ENCODE peak calls at places on chromosomes 13 and 19, in five cellular contexts. E, D, M, V and I are unnamed samples.

GRCh38 chr13:59247166-59247565 is 916.6 kb downstream of the DIAPH3 start:
- DNase-seq in E (no peak), D (no peak), M (no peak), V (no peak), I (no peak)

GRCh38 chr19:750640-751423 is at the start of gene MISP:
- DNase-seq in E (no peak), D (no peak), M (no peak), V (no peak), I (no peak)

GRCh38 chr13:51148223-51148951 is 37.3 kb upstream of the C13orf42 start:
- DNase-seq in E (peak; percentile 93), D (peak; percentile 98), M (peak; percentile 11), V (peak; percentile 82), I (no peak)

GRCh38 chr19:29375429-29376093 is 150.2 kb upstream of the VSTM2B start:
- DNase-seq in E (peak; percentile 18), D (no peak), M (no peak), V (peak; percentile 19), I (no peak)

GRCh38 chr13:113976711-113977684 is 3.1 kb upstream of the C13orf46 start:
- DNase-seq in E (no peak), D (peak; percentile 69), M (no peak), V (no peak), I (peak; percentile 68)

GRCh38 chr13:90723381-90723780 is 624.1 kb upstream of the MIR17HG start:
- DNase-seq in E (no peak), D (no peak), M (no peak), V (no peak), I (no peak)

GRCh38 chr19:42563352-42564210 is 31.1 kb downstream of the CEACAM8 start:
- DNase-seq in E (peak; percentile 61), D (peak; percentile 76), M (peak; percentile 20), V (no peak), I (peak; percentile 39)

GRCh38 chr19:19110410-19111137 is 27.7 kb downstream of the TMEM161A start:
- DNase-seq in E (peak; percentile 69), D (no peak), M (no peak), V (no peak), I (no peak)

GRCh38 chr13:25329706-25330105 is 28.3 kb downstream of the NUP58 start:
- DNase-seq in E (no peak), D (peak; percentile 33), M (no peak), V (no peak), I (peak; percentile 26)

GRCh38 chr19:33214621-33215020 is 11.0 kb downstream of the SLC7A10 start:
- DNase-seq in E (peak; percentile 79), D (peak; percentile 66), M (no peak), V (no peak), I (peak; percentile 35)

GRCh38 chr13:100957741-100958140 is 283.1 kb upstream of the TMTC4 start:
- DNase-seq in E (no peak), D (no peak), M (no peak), V (no peak), I (no peak)

GRCh38 chr19:8530061-8530679 is 16.2 kb upstream of the ZNF414 start:
- DNase-seq in E (no peak), D (no peak), M (no peak), V (no peak), I (no peak)

GRCh38 chr19:16611121-16611520 is 16.9 kb downstream of the MED26 start:
- DNase-seq in E (no peak), D (no peak), M (no peak), V (no peak), I (no peak)

GRCh38 chr19:15300533-15301194 is 31.7 kb downstream of the BRD4 start:
- DNase-seq in E (no peak), D (peak; percentile 79), M (no peak), V (no peak), I (peak; percentile 88)

GRCh38 chr13:30844548-30845296 is 61.3 kb upstream of the MEDAG start:
- DNase-seq in E (no peak), D (no peak), M (no peak), V (no peak), I (no peak)

GRCh38 chr19:18487576-18488402 is 34.1 kb downstream of the ELL start:
- DNase-seq in E (no peak), D (no peak), M (no peak), V (no peak), I (no peak)

GRCh38 chr19:35120492-35120891 is 4.9 kb downstream of the FXYD3 start:
- DNase-seq in E (no peak), D (no peak), M (no peak), V (no peak), I (peak; percentile 66)

GRCh38 chr19:4374451-4375163 is 25.7 kb downstream of the SH3GL1 start:
- DNase-seq in E (peak; percentile 59), D (peak; percentile 73), M (no peak), V (no peak), I (peak; percentile 87)

GRCh38 chr19:6062274-6062673 is 48.0 kb downstream of the RFX2 start:
- DNase-seq in E (no peak), D (no peak), M (no peak), V (no peak), I (no peak)

DNA sequence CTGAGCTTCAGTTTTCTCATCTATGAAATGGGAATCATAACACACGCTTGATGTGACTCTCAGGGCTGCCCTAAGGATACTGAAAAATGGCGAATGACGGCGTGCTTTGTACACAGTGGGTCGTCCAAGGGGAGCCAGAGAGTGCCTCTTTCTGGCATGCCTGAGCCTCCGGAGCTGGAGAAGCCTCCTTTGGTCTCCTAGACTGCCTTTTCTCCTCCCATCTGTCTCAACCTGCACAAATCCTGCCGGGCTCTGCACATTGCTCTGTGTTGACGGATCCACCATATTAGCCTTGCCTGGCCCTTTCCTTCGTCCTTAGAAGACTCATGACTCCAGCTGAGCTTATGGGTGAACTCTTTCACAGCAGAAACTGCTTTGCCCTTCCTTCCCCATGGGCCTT is 220.9 kb downstream of the TSHZ3 start:
- DNase-seq in E (no peak), D (no peak), M (no peak), V (no peak), I (no peak)
- H2AK5ac ChIP-seq in E (no peak overlapping the region), D (no peak overlapping the region), M (no peak overlapping the region), V (no peak overlapping the region), I (peak overlapping the region; percentile 97)

GRCh38 chr13:46630419-46631183 is 77.6 kb downstream of the LRCH1 start:
- DNase-seq in E (no peak), D (no peak), M (no peak), V (no peak), I (no peak)

GRCh38 chr13:46632171-46632570 is 79.2 kb downstream of the LRCH1 start:
- DNase-seq in E (no peak), D (no peak), M (no peak), V (no peak), I (no peak)

GRCh38 chr13:46631184-46631542 is 78.2 kb downstream of the LRCH1 start:
- DNase-seq in E (no peak), D (no peak), M (no peak), V (no peak), I (no peak)

GRCh38 chr13:46628622-46629365 is 75.8 kb downstream of the LRCH1 start:
- DNase-seq in E (no peak), D (no peak), M (no peak), V (no peak), I (no peak)

GRCh38 chr13:46629811-46630413 is 76.9 kb downstream of the LRCH1 start:
- DNase-seq in E (no peak), D (no peak), M (no peak), V (no peak), I (no peak)
- H2AK5ac ChIP-seq in E (no peak overlapping the region), D (no peak overlapping the region), M (no peak overlapping the region), V (no peak overlapping the region), I (peak overlapping the region; percentile 21)

GRCh38 chr13:64083396-64083795 is 2667.7 kb upstream of the PCDH20 start:
- DNase-seq in E (no peak), D (no peak), M (no peak), V (no peak), I (peak; percentile 6)

GRCh38 chr13:64083811-64084210 is 2668.2 kb upstream of the PCDH20 start:
- DNase-seq in E (no peak), D (no peak), M (no peak), V (no peak), I (no peak)

GRCh38 chr13:64090311-64090710 is 2674.7 kb upstream of the PCDH20 start:
- DNase-seq in E (no peak), D (no peak), M (no peak), V (no peak), I (no peak)

GRCh38 chr13:64088491-64088890 is 2672.8 kb upstream of the PCDH20 start:
- DNase-seq in E (no peak), D (no peak), M (no peak), V (no peak), I (no peak)

DNA sequence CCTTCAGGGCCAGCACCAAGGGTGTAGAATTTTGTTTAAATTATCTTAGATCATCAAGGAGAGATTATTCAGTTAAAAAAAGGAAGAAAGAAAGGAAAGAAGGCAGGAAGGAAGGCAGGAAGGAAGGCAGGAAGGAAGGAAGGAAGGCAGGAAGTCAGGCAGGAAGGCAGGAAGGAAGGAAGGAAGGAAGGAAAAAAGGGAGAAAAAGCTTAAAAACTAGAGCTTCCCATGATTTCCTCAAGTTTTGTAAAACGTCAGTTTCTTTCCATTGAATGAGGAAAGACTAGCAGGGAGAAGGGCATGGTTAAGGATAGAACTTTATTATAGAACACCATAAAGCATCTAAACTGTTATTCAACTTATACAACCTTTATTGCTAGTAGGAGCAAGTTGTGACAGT is 2672.0 kb upstream of the PCDH20 start:
- DNase-seq in E (no peak), D (no peak), M (no peak), V (no peak), I (no peak)
- H2AK5ac ChIP-seq in E (no peak overlapping the region), D (no peak overlapping the region), M (no peak overlapping the region), V (no peak overlapping the region), I (no peak overlapping the region)

GRCh38 chr19:38650911-38651584 is 3.6 kb downstream of the ACTN4 start:
- DNase-seq in E (no peak), D (no peak), M (no peak), V (no peak), I (peak; percentile 60)
- H2AK5ac ChIP-seq in E (no peak overlapping the region), D (no peak overlapping the region), M (no peak overlapping the region), V (no peak overlapping the region), I (peak overlapping the region; percentile 46)

GRCh38 chr13:68715651-68716050 is 1392.0 kb upstream of the ATXN8OS start:
- DNase-seq in E (no peak), D (no peak), M (no peak), V (no peak), I (no peak)
- H2AK5ac ChIP-seq in E (no peak overlapping the region), D (no peak overlapping the region), M (no peak overlapping the region), V (no peak overlapping the region), I (no peak overlapping the region)

DNA sequence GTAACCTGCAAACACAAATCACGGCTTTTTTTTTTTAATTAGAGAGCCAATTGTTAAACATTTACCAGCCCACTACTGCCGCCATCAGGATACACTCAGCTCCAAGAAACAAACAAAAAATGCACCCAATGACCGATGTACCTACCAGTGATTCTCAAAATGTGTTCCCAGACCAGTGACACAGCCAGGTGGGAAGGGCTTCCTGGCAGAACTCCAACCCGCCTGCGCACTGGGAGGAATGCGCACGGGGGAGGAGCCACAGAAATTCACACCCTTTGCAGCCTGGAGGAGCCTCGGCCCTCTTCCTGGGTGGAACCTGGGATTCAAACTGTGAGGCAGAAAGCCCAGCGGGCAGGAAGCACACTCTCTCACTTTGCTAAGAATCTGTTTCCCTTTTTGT is 255.9 kb downstream of the TBC1D4 start:
- DNase-seq in E (peak; percentile 78), D (peak; percentile 80), M (no peak), V (peak; percentile 62), I (no peak)
- H2AK5ac ChIP-seq in E (no peak overlapping the region), D (no peak overlapping the region), M (no peak overlapping the region), V (no peak overlapping the region), I (no peak overlapping the region)